ENCODE peak calls at places on chromosomes 12 and 14, in six cellular contexts. F is IMR-90, X is trophoblast cell, Z is H1, S is mesendoderm, I is neuronal stem cell. E is an unnamed sample.

GRCh38 chr12:47396902-47397663 is 308.7 kb downstream of the RPAP3 start:
- DNase-seq in F (no peak), X (no peak), Z (no peak), S (no peak), I (no peak), E (no peak)

GRCh38 chr12:71046215-71046614 is 111.6 kb downstream of the TSPAN8 start:
- DNase-seq in F (peak), X (no peak), Z (no peak), S (no peak), I (no peak), E (peak)

GRCh38 chr14:49052516-49052915 is 533.7 kb downstream of the RPS29 start:
- DNase-seq in F (peak), X (no peak), Z (no peak), S (no peak), I (no peak), E (peak)

GRCh38 chr12:125533434-125534029 is 468.3 kb downstream of the AACS start:
- DNase-seq in F (no peak), X (no peak), Z (peak), S (peak), I (peak), E (no peak)

GRCh38 chr12:131448254-131448795 is 262.6 kb upstream of the SFSWAP start:
- DNase-seq in F (no peak), X (no peak), Z (peak), S (no peak), I (no peak), E (no peak)

GRCh38 chr12:113149361-113150150 is at the start of gene CFAP73:
- DNase-seq in F (peak), X (peak), Z (peak), S (peak), I (peak), E (peak)

GRCh38 chr14:101559624-101560533 is 1.4 kb upstream of the DIO3 start:
- DNase-seq in F (peak), X (no peak), Z (peak), S (peak), I (no peak), E (no peak)

GRCh38 chr14:95302667-95303066 is 17.0 kb downstream of the CLMN start:
- DNase-seq in F (no peak), X (no peak), Z (no peak), S (no peak), I (no peak), E (no peak)

GRCh38 chr12:84763112-84763511 is 149.5 kb downstream of the SLC6A15 start:
- DNase-seq in F (peak), X (no peak), Z (no peak), S (no peak), I (no peak), E (no peak)

GRCh38 chr12:67302162-67302561 is 33.0 kb downstream of the CAND1 start:
- DNase-seq in F (no peak), X (no peak), Z (no peak), S (no peak), I (no peak), E (no peak)

GRCh38 chr12:127760996-127761395 is 506.0 kb upstream of the TMEM132C start:
- DNase-seq in F (no peak), X (no peak), Z (no peak), S (no peak), I (no peak), E (no peak)

GRCh38 chr12:51905507-51906438 is 1.5 kb upstream of the ACVRL1 start:
- DNase-seq in F (peak), X (peak), Z (no peak), S (peak), I (no peak), E (peak)

GRCh38 chr12:131749618-131750315 is 38.9 kb downstream of the SFSWAP start:
- DNase-seq in F (no peak), X (no peak), Z (no peak), S (no peak), I (no peak), E (no peak)

GRCh38 chr12:51913071-51914033 is 6.0 kb downstream of the ACVRL1 start:
- DNase-seq in F (no peak), X (no peak), Z (peak), S (no peak), I (no peak), E (no peak)

GRCh38 chr14:96103075-96103474 is 63.9 kb downstream of the C14orf132 start:
- DNase-seq in F (no peak), X (no peak), Z (no peak), S (no peak), I (no peak), E (no peak)

GRCh38 chr12:63294327-63294632 is 143.3 kb upstream of the AVPR1A start:
- DNase-seq in F (peak), X (peak), Z (no peak), S (peak), I (no peak), E (peak)

GRCh38 chr12:55686366-55687010 is 21.2 kb downstream of the ITGA7 start:
- DNase-seq in F (no peak), X (peak), Z (no peak), S (no peak), I (no peak), E (no peak)

GRCh38 chr14:57573193-57573592 is 79.5 kb upstream of the CCDC198 start:
- DNase-seq in F (no peak), X (no peak), Z (no peak), S (peak), I (no peak), E (no peak)

GRCh38 chr14:36224176-36224575 is 47.7 kb upstream of the PTCSC3 start:
- DNase-seq in F (no peak), X (no peak), Z (no peak), S (no peak), I (no peak), E (no peak)

GRCh38 chr12:53223391-53224267 is 8.4 kb downstream of the RARG start:
- DNase-seq in F (peak), X (no peak), Z (no peak), S (peak), I (no peak), E (peak)

GRCh38 chr12:52168019-52168717 is 23.6 kb downstream of the KRT80 start:
- DNase-seq in F (peak), X (no peak), Z (no peak), S (no peak), I (no peak), E (peak)

GRCh38 chr12:15306605-15307004 is 15.7 kb upstream of the PTPRO start:
- DNase-seq in F (no peak), X (no peak), Z (no peak), S (no peak), I (no peak), E (no peak)

GRCh38 chr12:15179672-15180071 is 41.5 kb downstream of the RERG start:
- DNase-seq in F (no peak), X (no peak), Z (no peak), S (no peak), I (no peak), E (no peak)

GRCh38 chr14:85572845-85573244 is 42.9 kb downstream of the FLRT2 start:
- DNase-seq in F (peak), X (no peak), Z (no peak), S (no peak), I (no peak), E (peak)

GRCh38 chr14:99593971-99594841 is 9.8 kb downstream of the CCDC85C start:
- DNase-seq in F (no peak), X (no peak), Z (no peak), S (no peak), I (no peak), E (no peak)

GRCh38 chr12:47077206-47078085 is 2.0 kb upstream of the PCED1B start:
- DNase-seq in F (no peak), X (no peak), Z (no peak), S (no peak), I (no peak), E (no peak)

GRCh38 chr12:26238341-26239126 is 43.2 kb downstream of the SSPN start:
- DNase-seq in F (no peak), X (no peak), Z (no peak), S (no peak), I (no peak), E (no peak)

GRCh38 chr12:57079821-57080220 is 1.2 kb upstream of the NEMP1 start:
- DNase-seq in F (no peak), X (no peak), Z (no peak), S (peak), I (no peak), E (peak)

GRCh38 chr14:68444449-68445168 is 348.3 kb downstream of the ZFP36L1 start:
- DNase-seq in F (peak), X (no peak), Z (no peak), S (no peak), I (no peak), E (peak)

GRCh38 chr14:66395300-66395699 is 90.9 kb upstream of the CCDC196 start:
- DNase-seq in F (no peak), X (no peak), Z (no peak), S (peak), I (no peak), E (no peak)

GRCh38 chr14:89378119-89378518 is 38.9 kb downstream of the FOXN3 start:
- DNase-seq in F (peak), X (peak), Z (no peak), S (no peak), I (no peak), E (peak)

GRCh38 chr12:109951136-109951535 is 45.0 kb downstream of the GIT2 start:
- DNase-seq in F (peak), X (peak), Z (no peak), S (no peak), I (no peak), E (peak)

GRCh38 chr12:104478396-104479140 is 21.8 kb downstream of the CHST11 start:
- DNase-seq in F (no peak), X (no peak), Z (no peak), S (no peak), I (no peak), E (peak)

GRCh38 chr12:65970821-65971220 is 146.5 kb downstream of the HMGA2 start:
- DNase-seq in F (no peak), X (no peak), Z (no peak), S (no peak), I (no peak), E (no peak)

GRCh38 chr14:76080009-76080408 is 71.7 kb upstream of the GPATCH2L start:
- DNase-seq in F (no peak), X (no peak), Z (no peak), S (no peak), I (peak), E (no peak)

GRCh38 chr12:81942588-81942987 is 183.4 kb upstream of the PPFIA2 start:
- DNase-seq in F (no peak), X (no peak), Z (no peak), S (no peak), I (no peak), E (no peak)

GRCh38 chr14:94373708-94374107 is 14.7 kb downstream of the SERPINA1 start:
- DNase-seq in F (peak), X (peak), Z (no peak), S (no peak), I (no peak), E (peak)

GRCh38 chr12:69024413-69024812 is 91.4 kb upstream of the CPM start:
- DNase-seq in F (no peak), X (peak), Z (no peak), S (no peak), I (no peak), E (no peak)

GRCh38 chr14:24815543-24815942 is 181.6 kb upstream of the GZMB start:
- DNase-seq in F (no peak), X (no peak), Z (no peak), S (no peak), I (no peak), E (no peak)

GRCh38 chr14:24818054-24818822 is 184.2 kb upstream of the GZMB start:
- DNase-seq in F (no peak), X (no peak), Z (no peak), S (no peak), I (no peak), E (peak)

GRCh38 chr14:24816011-24816928 is 182.3 kb upstream of the GZMB start:
- DNase-seq in F (peak), X (no peak), Z (no peak), S (no peak), I (no peak), E (no peak)

GRCh38 chr14:24817638-24818053 is 183.7 kb upstream of the GZMB start:
- DNase-seq in F (peak), X (no peak), Z (no peak), S (peak), I (no peak), E (no peak)

DNA sequence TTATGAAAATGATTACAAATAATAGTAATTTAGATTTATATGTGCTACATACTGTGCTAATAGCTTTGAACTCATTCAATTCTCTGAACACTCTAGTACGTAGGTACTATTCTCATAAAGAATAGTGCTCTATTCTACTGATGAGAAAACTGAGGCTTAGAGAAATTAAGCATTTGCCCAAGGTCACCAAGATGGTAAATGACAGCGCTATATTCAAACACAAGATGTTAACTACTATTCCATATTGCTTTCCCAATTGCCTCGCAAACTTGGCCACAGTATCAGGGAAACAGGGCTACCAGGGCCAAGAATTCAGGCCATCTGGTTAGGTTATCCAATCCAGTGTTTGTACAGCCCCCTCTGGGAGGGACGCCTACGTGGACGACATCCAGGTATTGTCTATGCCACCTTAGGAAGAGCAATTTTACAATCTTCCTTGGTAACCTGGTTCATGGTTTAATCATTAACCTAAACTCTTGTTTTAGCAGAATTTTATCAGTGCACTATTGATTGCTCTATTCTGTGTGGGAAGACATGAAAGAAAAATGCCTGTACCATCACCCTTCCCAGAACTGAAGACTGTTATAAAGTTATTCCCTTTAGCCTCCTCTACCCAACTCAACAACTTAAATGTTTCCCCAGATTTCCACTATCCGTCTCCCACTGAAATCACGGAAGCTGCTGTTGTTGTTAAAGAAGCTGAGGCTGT is 183.1 kb upstream of the GZMB start:
- DNase-seq in F (no peak), X (no peak), Z (no peak), S (no peak), I (no peak), E (no peak)
- H3K4me3 ChIP-seq in F (no peak), X (no peak), Z (no peak), S (no peak), I (no peak), E (no peak)

GRCh38 chr14:81314443-81315175 is 85.5 kb downstream of the STON2 start:
- DNase-seq in F (no peak), X (no peak), Z (no peak), S (peak), I (no peak), E (no peak)
- H3K4ac ChIP-seq in F (no peak), X (no peak), Z (peak), S (no peak), I (no peak), E (no peak)

DNA sequence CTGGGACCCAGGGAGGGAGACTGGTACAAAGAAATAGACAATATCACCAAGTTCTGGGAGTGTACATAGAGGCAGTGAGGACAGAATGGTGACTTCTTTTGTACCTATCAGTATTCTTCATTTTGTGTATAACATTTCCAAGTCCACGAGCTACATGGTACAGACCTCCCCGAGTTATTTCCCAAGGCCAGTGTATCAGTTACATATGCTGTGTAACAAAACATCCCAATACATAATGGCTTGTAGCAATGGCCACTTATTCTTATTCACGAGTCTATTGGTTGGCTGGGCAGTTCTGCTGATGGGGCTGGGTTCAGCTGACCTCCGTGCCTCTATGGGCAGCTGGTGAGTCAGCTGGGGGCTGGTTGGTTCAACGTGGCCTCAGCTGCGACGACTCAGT is 98.7 kb upstream of the RFLNA start:
- DNase-seq in F (no peak), X (no peak), Z (no peak), S (no peak), I (no peak), E (no peak)
- H3K4me2 ChIP-seq in F (no peak), X (no peak), Z (no peak), S (no peak), I (no peak), E (no peak)

GRCh38 chr12:16612647-16613046 is 6.7 kb upstream of the LMO3 start:
- DNase-seq in F (peak), X (no peak), Z (no peak), S (no peak), I (no peak), E (no peak)
- H3K4me3 ChIP-seq in F (no peak), X (no peak), Z (no peak), S (no peak), I (no peak), E (peak)

GRCh38 chr12:6451348-6452244 is at the start of gene TAPBPL:
- DNase-seq in F (peak), X (peak), Z (peak), S (peak), I (no peak), E (peak)
- H3K4ac ChIP-seq in F (peak), X (no peak), Z (peak), S (peak), I (no peak), E (peak)